ENCODE peak calls at places on chromosomes 3 and 15, in eight cellular contexts. J is fibroblast of the aortic adventitia, E is AG04450, F is osteocyte, I is GM13977, W is neural progenitor cell, T is dorsolateral prefrontal cortex, D is left lung. Z is an unnamed sample.
A peak's percentile ranks its signal among the peaks of the same experiment; 100 is the strongest.

GRCh38 chr15:81504170-81504905 is 130.3 kb upstream of the TMC3 start:
- DNase-seq in I (no peak), F (no peak), E (no peak), T (no peak), D (no peak), J (peak; percentile 78), W (no peak), Z (no peak)

GRCh38 chr3:119664370-119664769 is 4.0 kb upstream of the POPDC2 start:
- DNase-seq in W (no peak), I (no peak), J (peak; percentile 14), T (no peak), E (no peak), D (no peak), F (no peak), Z (no peak)

GRCh38 chr3:112374334-112374734 is 41.4 kb downstream of the CD200 start:
- DNase-seq in T (no peak), I (no peak), W (no peak), F (no peak), J (peak; percentile 85), E (no peak), D (no peak), Z (no peak)

GRCh38 chr3:29871087-29871486 is 590.2 kb downstream of the RBMS3 start:
- DNase-seq in D (no peak), W (no peak), E (no peak), T (no peak), F (no peak), I (no peak), J (no peak), Z (no peak)

GRCh38 chr3:156498307-156498706 is 56.6 kb downstream of the SSR3 start:
- DNase-seq in T (no peak), D (no peak), W (no peak), F (no peak), I (no peak), E (no peak), J (no peak), Z (no peak)

GRCh38 chr3:143751643-143752178 is 96.6 kb downstream of the SLC9A9 start:
- DNase-seq in F (no peak), J (no peak), T (no peak), I (no peak), E (no peak), D (no peak), W (no peak), Z (no peak)

GRCh38 chr15:100167884-100168375 is 173.8 kb downstream of the ADAMTS17 start:
- DNase-seq in J (no peak), W (no peak), E (no peak), F (no peak), I (no peak), D (no peak), T (no peak), Z (no peak)

GRCh38 chr3:13565581-13566461 is 16.9 kb downstream of the FBLN2 start:
- DNase-seq in E (no peak), D (no peak), W (peak; percentile 41), I (no peak), F (no peak), J (no peak), T (no peak), Z (no peak)

GRCh38 chr15:78108300-78109084 is 16.1 kb downstream of the SH2D7 start:
- DNase-seq in J (peak; percentile 85), E (peak; percentile 71), F (peak; percentile 93), I (peak; percentile 81), T (peak; percentile 78), W (peak; percentile 88), D (peak; percentile 84), Z (peak; percentile 77)

GRCh38 chr3:174931473-174931872 is 72.3 kb downstream of the NAALADL2 start:
- DNase-seq in J (peak; percentile 26), W (no peak), D (no peak), I (no peak), E (no peak), F (no peak), T (no peak), Z (no peak)

GRCh38 chr3:106033654-106034053 is 164.8 kb upstream of the CBLB start:
- DNase-seq in F (no peak), J (no peak), T (no peak), E (no peak), W (no peak), I (no peak), D (no peak), Z (no peak)

GRCh38 chr3:123559040-123559861 is 25.6 kb downstream of the HACD2 start:
- DNase-seq in D (no peak), I (peak; percentile 59), E (no peak), J (peak; percentile 76), W (peak; percentile 78), F (no peak), T (no peak), Z (no peak)

GRCh38 chr3:127775398-127776109 is 46.8 kb downstream of the MGLL start:
- DNase-seq in D (no peak), W (no peak), E (peak; percentile 43), T (no peak), J (peak; percentile 64), I (no peak), F (peak; percentile 97), Z (no peak)

GRCh38 chr3:83934208-83935150 is 1024.3 kb upstream of the CADM2 start:
- DNase-seq in T (no peak), E (no peak), F (no peak), I (no peak), W (no peak), D (no peak), J (peak; percentile 0), Z (no peak)

GRCh38 chr3:60954049-60954448 is 297.2 kb downstream of the FHIT start:
- DNase-seq in J (peak; percentile 3), D (no peak), E (no peak), W (no peak), F (no peak), I (no peak), T (no peak), Z (no peak)

GRCh38 chr15:25690673-25691543 is 172.2 kb downstream of the ATP10A start:
- DNase-seq in T (peak; percentile 33), I (no peak), J (peak; percentile 82), D (peak; percentile 60), F (no peak), W (no peak), E (no peak), Z (no peak)

DNA sequence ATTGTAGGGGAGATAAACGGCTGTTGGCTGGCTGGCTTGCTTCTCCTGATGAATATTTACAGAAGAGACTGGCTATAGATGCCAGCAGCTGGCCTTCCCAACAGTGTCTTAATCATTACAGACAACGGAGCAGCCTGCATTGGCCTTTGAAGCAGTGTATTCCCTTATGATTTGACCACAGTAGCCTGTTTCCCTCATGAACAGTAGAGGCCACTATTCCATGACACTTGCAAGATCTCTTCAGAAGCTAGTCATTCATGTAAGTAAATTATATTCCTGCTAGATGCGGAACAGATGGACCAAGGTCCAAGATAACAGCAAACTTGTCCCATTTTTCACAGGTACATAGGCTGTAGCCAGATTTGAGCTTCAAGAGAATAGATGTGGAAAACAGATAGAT is 47.3 kb downstream of the TMCO5A start:
- DNase-seq in D (no peak), W (peak; percentile 30), T (no peak), J (peak; percentile 43), E (no peak), F (no peak), I (no peak), Z (no peak)
- TF ChIP-seq CTCF in D (no peak), W (peak; percentile 40), T (peak; percentile 35), J (peak; percentile 45), E (peak; percentile 68), F (peak; percentile 53), I (peak; percentile 14), Z (no peak)

GRCh38 chr3:138099417-138099816 is 16.0 kb downstream of the DZIP1L start:
- DNase-seq in J (no peak), W (no peak), T (no peak), F (no peak), I (no peak), D (no peak), E (no peak), Z (no peak)

GRCh38 chr3:138093721-138094120 is 21.7 kb downstream of the DZIP1L start:
- DNase-seq in I (no peak), T (no peak), E (no peak), J (peak; percentile 55), F (no peak), D (no peak), W (no peak), Z (no peak)

GRCh38 chr3:138092023-138092422 is 23.4 kb downstream of the DZIP1L start:
- DNase-seq in F (no peak), T (no peak), J (peak; percentile 75), E (no peak), W (no peak), I (no peak), D (no peak), Z (no peak)

DNA sequence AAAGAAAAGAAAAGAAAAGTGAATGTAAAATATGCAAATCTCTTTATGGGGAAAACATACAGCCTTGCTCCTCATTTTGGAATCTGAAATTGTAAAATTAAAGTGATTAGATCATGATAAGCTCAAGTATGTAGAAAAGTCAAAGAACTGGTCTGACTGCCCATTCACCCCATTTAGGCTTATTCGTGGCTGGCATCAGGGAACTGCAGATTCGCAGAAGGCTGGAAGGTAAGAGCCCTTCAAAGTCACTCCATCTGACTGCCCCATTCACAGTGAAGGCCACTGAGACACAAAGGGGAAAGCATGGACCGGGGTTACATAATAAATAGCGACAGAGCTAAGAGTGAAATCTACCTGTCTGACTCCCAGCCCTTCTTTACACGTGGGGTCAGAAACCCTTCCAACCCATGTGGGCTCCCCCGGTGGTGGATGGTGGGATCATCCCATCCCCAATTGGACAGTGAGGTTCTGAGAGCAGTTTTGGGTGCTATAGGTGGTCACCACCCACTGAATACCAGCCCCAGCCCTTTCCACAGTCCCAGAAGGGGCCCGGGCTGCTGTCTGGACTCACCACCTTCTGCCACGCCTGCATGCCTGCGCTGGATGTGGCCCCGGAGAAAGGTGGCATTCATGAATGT is 18.1 kb downstream of the DZIP1L start:
- DNase-seq in I (peak; percentile 37), E (no peak), J (no peak), F (no peak), T (no peak), D (no peak), W (peak; percentile 15), Z (no peak)
- TF ChIP-seq CTCF in I (peak; percentile 32), E (peak; percentile 55), J (peak; percentile 60), F (peak; percentile 48), T (no peak), D (no peak), W (peak; percentile 60), Z (no peak)

DNA sequence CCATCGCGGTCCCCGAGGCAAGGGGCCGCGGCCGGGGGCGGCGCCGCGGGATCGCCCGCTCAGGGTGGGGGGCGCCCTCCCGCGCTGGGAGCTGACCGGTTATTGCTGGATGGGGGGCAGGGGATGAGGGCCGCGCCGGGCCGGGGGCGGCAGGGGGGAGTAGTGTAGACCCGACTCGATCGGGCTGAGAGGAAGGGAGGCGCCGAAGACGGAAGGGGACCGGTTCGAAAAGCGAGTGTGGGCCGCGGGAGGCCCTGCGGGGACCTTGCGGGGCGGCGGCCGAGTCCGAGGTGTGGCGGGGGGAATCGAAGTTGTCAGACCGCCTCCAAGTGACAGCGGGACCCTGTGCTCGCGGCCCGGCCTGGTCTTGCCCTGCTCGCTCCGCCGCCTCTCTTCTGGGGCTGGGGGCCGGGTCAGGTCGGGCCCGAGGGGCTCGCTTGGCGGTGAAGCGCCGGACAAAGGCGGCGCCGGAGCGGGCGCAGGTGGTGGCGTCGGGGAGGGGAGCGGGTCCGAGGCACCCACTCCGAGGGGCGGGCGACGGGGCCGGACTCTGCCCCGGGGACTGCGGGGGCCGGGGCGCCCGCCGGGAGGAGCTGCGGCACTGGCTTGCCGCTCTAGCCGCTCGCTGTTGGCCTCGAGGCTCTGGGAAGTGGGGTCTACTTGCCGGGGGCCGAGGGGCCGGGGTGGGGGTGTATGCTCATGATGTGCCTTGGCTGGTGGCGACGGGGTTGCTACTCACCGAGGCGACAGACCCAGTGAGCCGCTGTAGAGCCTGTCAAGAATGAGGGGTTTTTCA is 1.2 kb downstream of the BAHD1 start:
- DNase-seq in D (no peak), I (peak; percentile 67), E (no peak), T (no peak), F (no peak), W (peak; percentile 69), J (no peak), Z (peak; percentile 28)
- TF ChIP-seq CTCF in D (no peak), I (peak; percentile 38), E (no peak), T (no peak), F (peak; percentile 40), W (peak; percentile 5), J (peak; percentile 9), Z (no peak)

GRCh38 chr3:193416629-193417028 is 38.1 kb upstream of the ATP13A5 start:
- DNase-seq in I (no peak), F (no peak), E (no peak), J (no peak), W (no peak), T (no peak), D (no peak), Z (no peak)
- TF ChIP-seq CTCF in I (no peak), F (no peak), E (no peak), J (no peak), W (no peak), T (no peak), D (no peak), Z (no peak)